ENCODE peak calls at places on chromosomes 3 and 15, in seven cellular contexts. O, D, J, W, Q, A and S are unnamed samples.

GRCh38 chr15:40347559-40348470 is 3.0 kb upstream of the PHGR1 start:
- DNase-seq in Q (no peak), O (no peak), A (no peak), W (peak; percentile 16), D (no peak), J (no peak), S (no peak)

GRCh38 chr3:64082411-64082810 is 59.1 kb upstream of the PSMD6 start:
- DNase-seq in Q (no peak), O (no peak), W (no peak), J (no peak), A (no peak), D (no peak), S (no peak)

GRCh38 chr3:43676440-43676839 is 14.3 kb upstream of the ABHD5 start:
- DNase-seq in Q (no peak), W (no peak), A (no peak), D (no peak), O (no peak), J (no peak), S (no peak)

GRCh38 chr3:3800076-3800448 is 831 bp downstream of the LRRN1 start:
- DNase-seq in Q (peak; percentile 14), A (peak; percentile 31), O (peak; percentile 22), D (no peak), W (peak; percentile 44), J (no peak), S (peak; percentile 76)

GRCh38 chr3:55544219-55544618 is 57.1 kb upstream of the WNT5A start:
- DNase-seq in D (no peak), Q (no peak), A (no peak), J (peak; percentile 25), W (no peak), O (no peak), S (no peak)

GRCh38 chr15:63942486-63943365 is 103.6 kb downstream of the DAPK2 start:
- DNase-seq in J (no peak), O (no peak), W (no peak), D (no peak), A (no peak), Q (no peak), S (peak; percentile 60)

GRCh38 chr3:188734395-188734794 is 437.4 kb upstream of the TPRG1 start:
- DNase-seq in A (no peak), O (no peak), D (no peak), J (peak; percentile 46), Q (no peak), W (no peak), S (no peak)

GRCh38 chr15:56038015-56038414 is 44.6 kb upstream of the NEDD4 start:
- DNase-seq in W (no peak), Q (no peak), A (no peak), D (no peak), J (peak; percentile 27), O (no peak), S (no peak)

GRCh38 chr15:83436513-83437158 is 10.5 kb upstream of the SH3GL3 start:
- DNase-seq in D (peak; percentile 7), O (peak; percentile 81), W (no peak), J (peak; percentile 74), A (no peak), Q (peak; percentile 16), S (peak; percentile 55)

GRCh38 chr15:59794229-59794886 is 105.2 kb upstream of the BNIP2 start:
- DNase-seq in J (no peak), W (no peak), A (no peak), Q (no peak), D (no peak), O (no peak), S (no peak)

GRCh38 chr3:183442994-183443393 is 14.6 kb upstream of the MCF2L2 start:
- DNase-seq in Q (no peak), D (no peak), O (no peak), J (no peak), A (no peak), W (no peak), S (no peak)

GRCh38 chr3:119194237-119195150 is 21.1 kb downstream of the UPK1B start:
- DNase-seq in A (no peak), O (no peak), D (no peak), Q (no peak), W (no peak), J (no peak), S (no peak)

GRCh38 chr15:88021601-88022000 is 234.9 kb downstream of the NTRK3 start:
- DNase-seq in J (no peak), O (no peak), D (no peak), A (no peak), Q (no peak), W (no peak), S (no peak)

GRCh38 chr3:196144383-196145105 is 62.7 kb upstream of the TFRC start:
- DNase-seq in A (no peak), O (no peak), J (no peak), D (no peak), Q (no peak), W (no peak), S (no peak)

GRCh38 chr3:188432826-188433525 is 279.0 kb downstream of the LPP start:
- DNase-seq in W (no peak), J (no peak), O (no peak), A (no peak), D (no peak), Q (no peak), S (no peak)

GRCh38 chr15:22873204-22873701 is 34.8 kb downstream of the NIPA2 start:
- DNase-seq in Q (peak; percentile 35), W (no peak), J (peak; percentile 85), O (peak; percentile 74), D (no peak), A (no peak), S (peak; percentile 76)

GRCh38 chr3:129336093-129336706 is 57.5 kb downstream of the HMCES start:
- DNase-seq in W (no peak), O (no peak), D (no peak), J (no peak), Q (no peak), A (no peak), S (no peak)

GRCh38 chr3:197792019-197792647 is 1.1 kb downstream of the LRCH3 start:
- DNase-seq in O (no peak), A (no peak), D (no peak), W (no peak), Q (no peak), J (peak; percentile 34), S (no peak)

GRCh38 chr3:109155828-109156227 is 19.3 kb downstream of the C3orf85 start:
- DNase-seq in Q (no peak), D (no peak), O (peak; percentile 14), J (no peak), A (no peak), W (no peak), S (no peak)

GRCh38 chr15:29670945-29671307 is 151.3 kb downstream of the TJP1 start:
- DNase-seq in A (peak; percentile 84), D (peak; percentile 69), J (no peak), O (no peak), Q (no peak), W (peak; percentile 72), S (no peak)
- H3K27ac ChIP-seq in A (peak overlapping the region; percentile 54), D (no peak overlapping the region), J (no peak overlapping the region), O (no peak overlapping the region), Q (no peak overlapping the region), W (peak overlapping the region; percentile 75), S (no peak overlapping the region)

GRCh38 chr15:51727141-51727897 is 10.1 kb downstream of the LYSMD2 start:
- DNase-seq in J (no peak), O (peak; percentile 24), A (no peak), W (no peak), D (peak; percentile 11), Q (no peak), S (no peak)
- TF ChIP-seq CTCF in J (peak; percentile 16), O (peak; percentile 7), A (no peak), W (no peak), D (peak; percentile 38), Q (no peak), S (peak; percentile 44)

DNA sequence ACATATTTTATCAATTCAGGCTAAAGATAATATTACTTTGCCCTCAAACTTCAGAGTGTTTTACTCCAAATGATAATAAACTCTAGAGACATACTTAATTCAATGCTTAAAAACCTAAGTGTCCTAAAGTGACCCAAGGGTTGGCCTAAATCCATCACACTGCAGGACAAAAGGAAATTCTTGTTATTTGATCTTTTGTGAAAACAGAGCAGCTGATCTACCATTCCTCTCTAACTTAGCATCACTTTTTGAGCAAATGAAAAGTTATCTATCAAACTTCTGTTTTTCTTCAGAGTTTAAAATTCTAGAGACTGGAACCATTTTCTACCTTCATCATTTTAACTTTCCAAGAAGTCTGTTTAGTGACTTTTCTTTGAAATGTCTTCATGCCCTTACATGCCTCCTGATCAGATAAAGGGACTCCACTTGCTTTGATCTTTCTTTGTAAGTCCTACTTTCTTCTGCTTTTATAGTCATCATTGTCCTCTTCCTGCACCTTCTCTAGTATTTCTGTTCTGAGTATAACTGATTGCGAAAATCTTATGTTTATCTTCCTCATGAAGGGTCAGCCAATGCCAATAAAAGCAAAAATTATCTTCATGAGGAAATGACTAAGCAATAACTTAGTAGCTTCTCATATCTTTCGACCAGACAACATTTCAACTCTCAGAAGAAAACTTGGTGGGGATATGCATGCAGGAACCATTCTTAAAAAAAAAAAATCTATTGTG is 378.7 kb upstream of the TGFBR2 start:
- DNase-seq in Q (no peak), W (no peak), O (no peak), A (no peak), J (peak; percentile 35), D (peak; percentile 85), S (no peak)
- H3K27ac ChIP-seq in Q (no peak overlapping the region), W (no peak overlapping the region), O (no peak overlapping the region), A (no peak overlapping the region), J (no peak overlapping the region), D (peak overlapping the region; percentile 55), S (no peak overlapping the region)

GRCh38 chr3:133893683-133894333 is 1.9 kb downstream of the RAB6B start:
- DNase-seq in Q (no peak), J (no peak), W (peak; percentile 13), A (no peak), O (no peak), D (no peak), S (no peak)

GRCh38 chr3:133896002-133896761 is 500 bp upstream of the RAB6B start:
- DNase-seq in W (peak; percentile 26), D (no peak), Q (no peak), J (no peak), O (peak; percentile 62), A (peak; percentile 39), S (peak; percentile 68)

GRCh38 chr3:133895208-133896001 is at the start of gene RAB6B:
- DNase-seq in W (peak; percentile 46), O (peak; percentile 83), D (no peak), J (peak; percentile 54), A (peak; percentile 61), Q (peak; percentile 25), S (peak; percentile 83)

GRCh38 chr3:133892546-133893231 is 3.0 kb downstream of the RAB6B start:
- DNase-seq in W (peak; percentile 34), J (no peak), O (no peak), D (no peak), A (peak; percentile 72), Q (no peak), S (no peak)

DNA sequence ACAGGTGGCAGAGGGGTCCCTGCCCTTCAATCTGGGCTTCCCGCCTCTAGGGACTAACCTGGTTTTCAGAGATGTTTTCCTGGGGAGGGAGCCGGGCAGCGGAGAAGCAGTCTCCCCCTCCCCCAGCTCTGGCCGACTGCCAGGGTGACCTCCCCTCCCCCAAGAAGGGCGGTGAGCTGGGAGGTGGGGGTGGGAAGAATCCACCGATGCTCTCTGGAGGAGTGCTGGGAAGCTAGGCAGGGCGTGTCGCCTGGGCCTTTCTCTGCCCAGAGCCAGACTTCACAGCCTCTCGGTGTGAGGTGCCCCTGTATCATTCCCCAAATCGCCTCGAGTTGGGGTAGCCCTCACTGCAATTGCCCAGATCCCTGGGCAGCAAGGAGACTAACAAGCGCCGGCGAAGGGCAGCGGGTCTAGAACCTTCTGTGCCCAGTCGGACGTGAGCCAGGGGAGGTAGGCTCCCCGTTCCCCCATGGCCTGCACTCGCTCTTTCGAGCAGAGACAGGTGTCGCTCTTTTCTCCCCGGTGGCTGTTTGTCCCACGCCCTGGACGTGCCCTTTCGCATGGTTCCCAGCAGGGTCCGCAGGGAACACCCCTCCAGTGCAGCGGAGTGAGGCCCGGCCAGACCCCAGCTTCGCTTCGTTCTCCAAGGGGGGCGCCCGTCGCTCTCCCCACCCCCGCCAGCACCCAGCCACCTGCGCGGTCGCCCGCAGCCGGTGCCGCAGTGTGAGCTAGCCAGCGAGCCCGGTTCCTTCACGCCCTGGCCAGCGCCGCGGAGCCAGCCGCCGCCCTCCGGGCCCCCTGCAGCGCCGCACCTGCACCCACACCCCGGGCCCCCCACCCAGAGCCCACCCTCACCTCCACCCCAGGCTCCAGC is 1.1 kb downstream of the RAB6B start:
- DNase-seq in O (peak; percentile 77), W (peak; percentile 42), Q (no peak), A (peak; percentile 45), J (no peak), D (no peak), S (peak; percentile 67)
- TF ChIP-seq CTCF in O (peak; percentile 14), W (no peak), Q (peak; percentile 7), A (no peak), J (no peak), D (no peak), S (peak; percentile 28)